ENCODE peak calls at places on chromosomes 5 and 9, in nine cellular contexts. C is mesendoderm; D is psoas muscle; A is gastrocnemius medialis; K is spleen; N is fibroblast of lung; Z is naive thymus-derived CD4-positive, alpha-beta T cell; H is CD8-positive, alpha-beta T cell; X is transverse colon. U is an unnamed sample. For H3K4me1, the result is how much of the 10 kb centered on the place peaks cover.

GRCh38 chr5:14270212-14270702 is 127.1 kb downstream of the TRIO start:
- DNase-seq in C (peak), D (peak), A (peak), K (no peak), N (peak), Z (no peak), H (no peak), X (no peak), U (peak)

GRCh38 chr9:81588148-81588874 is 101.0 kb downstream of the TLE1 start:
- DNase-seq in C (no peak), D (no peak), A (no peak), K (no peak), N (peak), Z (no peak), H (no peak), X (peak), U (peak)

GRCh38 chr5:137487600-137487999 is 11.5 kb downstream of the SPOCK1 start:
- DNase-seq in C (no peak), D (peak), A (peak), K (no peak), N (no peak), Z (no peak), H (no peak), X (no peak), U (peak)

GRCh38 chr5:5716665-5717064 is 294.2 kb downstream of the ICE1 start:
- DNase-seq in C (peak), D (no peak), A (no peak), K (no peak), N (no peak), Z (no peak), H (no peak), X (no peak), U (no peak)

GRCh38 chr5:172707285-172708182 is 63.5 kb downstream of the DUSP1 start:
- DNase-seq in C (peak), D (peak), A (no peak), K (peak), N (peak), Z (no peak), H (no peak), X (no peak), U (peak)

GRCh38 chr5:25604682-25605081 is 959.9 kb upstream of the CDH10 start:
- DNase-seq in C (no peak), D (no peak), A (no peak), K (no peak), N (no peak), Z (no peak), H (no peak), X (no peak), U (no peak)

GRCh38 chr5:9545301-9545958 is 445 bp downstream of the SEMA5A start:
- DNase-seq in C (peak), D (peak), A (no peak), K (peak), N (no peak), Z (no peak), H (no peak), X (peak), U (peak)

GRCh38 chr9:95783426-95783975 is 92.0 kb upstream of the ERCC6L2 start:
- DNase-seq in C (peak), D (no peak), A (no peak), K (no peak), N (peak), Z (no peak), H (no peak), X (no peak), U (no peak)

GRCh38 chr5:122192883-122193496 is 63.6 kb downstream of the ZNF474 start:
- DNase-seq in C (peak), D (no peak), A (no peak), K (no peak), N (peak), Z (peak), H (no peak), X (no peak), U (no peak)

GRCh38 chr9:107390806-107391205 is 98.8 kb downstream of the KLF4 start:
- DNase-seq in C (no peak), D (no peak), A (no peak), K (no peak), N (no peak), Z (no peak), H (no peak), X (no peak), U (no peak)

GRCh38 chr9:93657331-93658111 is 81.1 kb downstream of the PHF2 start:
- DNase-seq in C (no peak), D (peak), A (peak), K (peak), N (no peak), Z (no peak), H (no peak), X (peak), U (peak)

GRCh38 chr9:91298304-91298703 is 63.4 kb downstream of the AUH start:
- DNase-seq in C (no peak), D (no peak), A (no peak), K (no peak), N (peak), Z (no peak), H (no peak), X (no peak), U (no peak)

GRCh38 chr5:670396-671270 is 22.5 kb downstream of the TPPP start:
- DNase-seq in C (no peak), D (peak), A (no peak), K (peak), N (no peak), Z (no peak), H (no peak), X (no peak), U (peak)

GRCh38 chr5:73119492-73120157 is 750 bp upstream of the TMEM171 start:
- DNase-seq in C (peak), D (peak), A (peak), K (peak), N (no peak), Z (no peak), H (no peak), X (peak), U (no peak)

GRCh38 chr5:90642706-90643229 is 84.2 kb downstream of the ADGRV1 start:
- DNase-seq in C (no peak), D (no peak), A (no peak), K (no peak), N (no peak), Z (no peak), H (no peak), X (no peak), U (no peak)
- H3K27ac ChIP-seq in C (no peak), D (no peak), A (no peak), K (no peak), N (no peak), Z (peak), H (no peak), X (no peak), U (no peak)

DNA sequence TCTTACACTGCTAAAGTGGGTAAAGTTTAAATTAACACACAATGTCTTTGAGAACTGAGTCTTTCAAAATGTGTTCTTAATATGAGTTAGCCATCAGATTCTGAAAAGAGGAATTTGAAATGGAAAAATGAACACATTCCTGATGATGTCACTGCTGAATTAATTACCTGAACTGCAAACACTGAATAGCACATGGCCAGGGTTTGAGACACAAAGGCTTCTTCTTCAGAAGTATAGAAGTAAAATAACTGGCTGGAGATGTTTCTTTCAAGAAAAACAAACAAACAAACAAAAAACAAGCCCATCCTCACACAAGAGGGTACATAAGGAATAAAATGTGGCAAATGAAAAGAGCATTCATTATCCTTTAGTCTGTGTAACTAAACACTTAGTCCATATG is 7.1 kb downstream of the GLIS3 start:
- DNase-seq in C (no peak), D (no peak), A (no peak), K (no peak), N (no peak), Z (no peak), H (no peak), X (no peak), U (no peak)
- H3K4me1 ChIP-seq in C (under half), D (under half), A (under half), K (under half), N (under half), Z (under half), H (under half), X (under half), U (under half)

DNA sequence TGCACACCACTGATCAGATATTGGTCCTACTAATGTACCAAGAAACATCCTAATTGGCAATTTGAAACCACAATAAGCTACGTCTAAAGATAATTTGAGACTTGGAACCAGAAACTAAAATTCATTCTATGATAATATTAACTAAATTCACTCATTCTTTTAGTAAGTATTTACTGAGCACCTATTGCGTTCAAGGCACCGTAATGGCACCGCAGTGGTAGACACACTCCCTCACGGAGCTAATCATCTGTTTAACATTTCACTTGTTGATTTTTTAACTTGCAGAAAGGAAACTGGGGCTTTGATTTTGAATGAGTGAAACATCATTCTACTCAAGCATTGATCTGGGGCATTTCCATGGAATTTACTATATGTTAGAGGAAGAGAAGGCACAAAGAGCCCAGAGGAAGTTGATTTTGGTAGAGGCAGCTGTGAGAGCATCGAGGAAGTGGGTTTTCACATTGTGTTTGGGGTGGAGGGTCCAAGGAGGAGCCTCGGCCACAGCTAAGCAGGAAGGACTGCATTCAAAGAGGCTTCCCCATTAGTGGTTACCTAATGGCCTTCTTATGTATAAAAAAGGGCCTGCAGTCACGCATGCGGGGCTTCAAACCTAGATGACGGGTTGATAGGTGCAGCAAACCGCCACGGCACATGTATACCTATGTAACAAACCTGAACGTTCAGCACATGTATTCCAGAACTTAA is 7.1 kb downstream of the RAPGEF1 start:
- DNase-seq in C (no peak), D (no peak), A (peak), K (no peak), N (no peak), Z (peak), H (no peak), X (no peak), U (no peak)
- H3K27ac ChIP-seq in C (no peak), D (peak), A (peak), K (peak), N (peak), Z (peak), H (peak), X (peak), U (no peak)

GRCh38 chr9:20608582-20608981 is 13.7 kb downstream of the MLLT3 start:
- DNase-seq in C (no peak), D (no peak), A (no peak), K (no peak), N (no peak), Z (no peak), H (no peak), X (no peak), U (no peak)
- H3K4me1 ChIP-seq in C (under half), D (under half), A (under half), K (under half), N (under half), Z (under half), H (under half), X (under half), U (under half)